ENCODE peak calls at places on chromosomes 2 and 18, in nine cellular contexts. A, V, M, Q, K, U, J, L and E are unnamed samples.

GRCh38 chr2:98445708-98446577 is 1.3 kb downstream of the INPP4A start:
- DNase-seq in A (no peak), V (no peak), M (no peak), Q (no peak), K (no peak), U (no peak), J (no peak), L (no peak), E (no peak)

GRCh38 chr2:47034973-47035609 is 119.5 kb upstream of the MCFD2 start:
- DNase-seq in A (no peak), V (no peak), M (no peak), Q (peak), K (no peak), U (no peak), J (no peak), L (no peak), E (no peak)

GRCh38 chr2:229733606-229734205 is 19.4 kb upstream of the DNER start:
- DNase-seq in A (no peak), V (no peak), M (no peak), Q (no peak), K (no peak), U (no peak), J (no peak), L (no peak), E (no peak)

GRCh38 chr2:219386532-219387280 is 1.0 kb downstream of the DNPEP start:
- DNase-seq in A (no peak), V (no peak), M (peak), Q (no peak), K (no peak), U (no peak), J (no peak), L (no peak), E (no peak)

GRCh38 chr2:172230783-172231446 is 128.2 kb upstream of the DLX2 start:
- DNase-seq in A (no peak), V (no peak), M (no peak), Q (no peak), K (no peak), U (no peak), J (no peak), L (peak), E (no peak)

GRCh38 chr2:180618570-180618969 is 361.8 kb upstream of the UBE2E3 start:
- DNase-seq in A (no peak), V (no peak), M (no peak), Q (no peak), K (no peak), U (peak), J (peak), L (no peak), E (no peak)

GRCh38 chr2:37117566-37117965 is 33.2 kb downstream of the GPATCH11 start:
- DNase-seq in A (no peak), V (no peak), M (no peak), Q (no peak), K (no peak), U (no peak), J (no peak), L (no peak), E (no peak)

GRCh38 chr2:236167297-236168109 is 683 bp downstream of the GBX2 start:
- DNase-seq in A (no peak), V (peak), M (peak), Q (no peak), K (no peak), U (peak), J (peak), L (no peak), E (no peak)

GRCh38 chr18:63869374-63869773 is 18.1 kb upstream of the SERPINB2 start:
- DNase-seq in A (no peak), V (no peak), M (no peak), Q (no peak), K (no peak), U (peak), J (peak), L (peak), E (no peak)

GRCh38 chr2:71995067-71995665 is 152.5 kb downstream of the CYP26B1 start:
- DNase-seq in A (no peak), V (peak), M (no peak), Q (no peak), K (no peak), U (peak), J (peak), L (peak), E (no peak)

GRCh38 chr2:167264380-167264779 is 376.1 kb downstream of the XIRP2 start:
- DNase-seq in A (no peak), V (peak), M (peak), Q (no peak), K (no peak), U (peak), J (no peak), L (no peak), E (no peak)

GRCh38 chr2:171541202-171541884 is 19.1 kb downstream of the CYBRD1 start:
- DNase-seq in A (no peak), V (peak), M (peak), Q (no peak), K (no peak), U (no peak), J (no peak), L (no peak), E (no peak)

GRCh38 chr2:66729391-66729790 is 294.5 kb downstream of the MEIS1 start:
- DNase-seq in A (no peak), V (no peak), M (no peak), Q (no peak), K (no peak), U (peak), J (peak), L (no peak), E (no peak)

GRCh38 chr2:71675296-71675695 is 221.9 kb downstream of the DYSF start:
- DNase-seq in A (peak), V (no peak), M (no peak), Q (no peak), K (peak), U (no peak), J (no peak), L (peak), E (no peak)

GRCh38 chr2:208467564-208467963 is 61.0 kb downstream of the PTH2R start:
- DNase-seq in A (no peak), V (no peak), M (no peak), Q (no peak), K (no peak), U (no peak), J (no peak), L (no peak), E (no peak)

GRCh38 chr2:208466920-208467298 is 60.3 kb downstream of the PTH2R start:
- DNase-seq in A (no peak), V (no peak), M (no peak), Q (no peak), K (no peak), U (no peak), J (no peak), L (no peak), E (no peak)

GRCh38 chr2:208464205-208464604 is 57.6 kb downstream of the PTH2R start:
- DNase-seq in A (no peak), V (no peak), M (no peak), Q (no peak), K (no peak), U (no peak), J (no peak), L (no peak), E (no peak)

DNA sequence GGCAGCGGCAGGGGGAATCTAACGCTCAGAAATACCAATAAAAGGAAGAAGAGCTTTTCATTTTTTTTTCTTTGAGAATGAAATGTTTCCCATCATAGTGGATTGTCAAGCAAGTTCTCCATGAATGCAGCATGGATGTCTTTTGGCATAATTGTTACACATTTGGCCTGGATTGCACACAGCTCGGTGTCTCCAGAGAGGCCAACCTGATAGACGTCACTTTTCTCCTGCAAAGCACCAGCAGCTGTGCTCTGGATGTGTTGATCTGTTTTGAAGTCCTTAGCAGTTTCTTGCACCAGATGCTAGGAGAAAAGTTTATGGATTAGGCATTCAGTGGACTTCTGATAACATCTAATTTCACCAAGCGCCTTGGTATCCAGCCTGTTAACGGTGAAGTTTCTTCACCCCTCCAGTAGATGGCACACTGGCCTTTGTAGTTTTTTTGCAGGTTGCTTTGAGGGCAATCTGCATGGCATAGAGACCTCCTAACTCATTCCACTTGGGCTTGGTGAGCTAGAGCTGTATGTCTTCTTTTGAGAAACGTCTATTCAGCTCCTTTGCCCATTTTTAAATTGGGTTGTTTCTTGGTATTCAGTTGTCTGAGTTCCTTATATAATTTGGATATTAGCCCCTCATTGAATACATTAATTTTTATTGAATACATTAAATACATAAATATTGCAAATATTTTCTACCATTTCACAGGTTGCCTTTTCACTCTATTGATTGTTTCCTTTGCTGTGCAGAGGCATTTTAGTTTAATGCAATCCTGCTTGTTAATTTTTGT is 59.7 kb downstream of the PTH2R start:
- DNase-seq in A (no peak), V (peak), M (peak), Q (no peak), K (peak), U (peak), J (peak), L (peak), E (no peak)
- TF ChIP-seq CTCF in A (no peak), V (peak), M (peak), Q (no peak), K (peak), U (peak), J (peak), L (peak), E (peak)

GRCh38 chr2:14960686-14961324 is 328.3 kb downstream of the LRATD1 start:
- DNase-seq in A (no peak), V (no peak), M (no peak), Q (no peak), K (no peak), U (peak), J (no peak), L (peak), E (no peak)
- TF ChIP-seq CTCF in A (no peak), V (no peak), M (no peak), Q (no peak), K (no peak), U (no peak), J (no peak), L (no peak), E (no peak)

GRCh38 chr18:45355944-45356520 is 259.2 kb upstream of the SLC14A2 start:
- DNase-seq in A (no peak), V (no peak), M (no peak), Q (no peak), K (no peak), U (no peak), J (no peak), L (no peak), E (no peak)
- TF ChIP-seq CTCF in A (no peak), V (no peak), M (no peak), Q (no peak), K (no peak), U (no peak), J (no peak), L (no peak), E (no peak)

GRCh38 chr2:74982581-74982980 is 24.1 kb downstream of the POLE4 start:
- DNase-seq in A (no peak), V (peak), M (no peak), Q (no peak), K (no peak), U (peak), J (no peak), L (peak), E (no peak)
- TF ChIP-seq CTCF in A (no peak), V (peak), M (no peak), Q (no peak), K (no peak), U (no peak), J (peak), L (no peak), E (no peak)

GRCh38 chr2:109448946-109449788 is 164.6 kb downstream of the SEPTIN10 start:
- DNase-seq in A (peak), V (peak), M (no peak), Q (no peak), K (no peak), U (peak), J (no peak), L (no peak), E (no peak)
- TF ChIP-seq CTCF in A (no peak), V (no peak), M (no peak), Q (no peak), K (no peak), U (no peak), J (no peak), L (no peak), E (no peak)

GRCh38 chr18:8403713-8404112 is 205.5 kb upstream of the RAB12 start:
- DNase-seq in A (no peak), V (no peak), M (no peak), Q (no peak), K (no peak), U (no peak), J (no peak), L (no peak), E (no peak)
- TF ChIP-seq CTCF in A (no peak), V (no peak), M (no peak), Q (no peak), K (no peak), U (no peak), J (no peak), L (no peak), E (no peak)

GRCh38 chr2:155099784-155100183 is 401.3 kb downstream of the KCNJ3 start:
- DNase-seq in A (no peak), V (peak), M (peak), Q (no peak), K (no peak), U (peak), J (no peak), L (no peak), E (peak)

GRCh38 chr2:155095613-155096012 is 397.1 kb downstream of the KCNJ3 start:
- DNase-seq in A (no peak), V (no peak), M (no peak), Q (no peak), K (no peak), U (no peak), J (no peak), L (no peak), E (no peak)

GRCh38 chr2:155100261-155100660 is 401.8 kb downstream of the KCNJ3 start:
- DNase-seq in A (no peak), V (peak), M (no peak), Q (no peak), K (no peak), U (no peak), J (no peak), L (no peak), E (no peak)
- TF ChIP-seq CTCF in A (no peak), V (no peak), M (no peak), Q (no peak), K (no peak), U (no peak), J (no peak), L (no peak), E (no peak)

GRCh38 chr2:199019898-199020507 is 437.7 kb downstream of the SATB2 start:
- DNase-seq in A (no peak), V (peak), M (peak), Q (no peak), K (no peak), U (peak), J (peak), L (peak), E (no peak)
- TF ChIP-seq CTCF in A (no peak), V (no peak), M (peak), Q (no peak), K (peak), U (peak), J (peak), L (peak), E (peak)

GRCh38 chr18:70453058-70453775 is 164.4 kb downstream of the SOCS6 start:
- DNase-seq in A (no peak), V (no peak), M (no peak), Q (no peak), K (no peak), U (no peak), J (peak), L (no peak), E (no peak)

GRCh38 chr18:70448588-70448987 is 159.7 kb downstream of the SOCS6 start:
- DNase-seq in A (no peak), V (no peak), M (no peak), Q (no peak), K (no peak), U (no peak), J (no peak), L (no peak), E (no peak)

GRCh38 chr18:70454705-70455322 is 166.0 kb downstream of the SOCS6 start:
- DNase-seq in A (no peak), V (peak), M (no peak), Q (peak), K (peak), U (peak), J (peak), L (peak), E (no peak)

GRCh38 chr18:70452501-70452900 is 163.7 kb downstream of the SOCS6 start:
- DNase-seq in A (no peak), V (no peak), M (no peak), Q (no peak), K (no peak), U (no peak), J (no peak), L (no peak), E (no peak)

DNA sequence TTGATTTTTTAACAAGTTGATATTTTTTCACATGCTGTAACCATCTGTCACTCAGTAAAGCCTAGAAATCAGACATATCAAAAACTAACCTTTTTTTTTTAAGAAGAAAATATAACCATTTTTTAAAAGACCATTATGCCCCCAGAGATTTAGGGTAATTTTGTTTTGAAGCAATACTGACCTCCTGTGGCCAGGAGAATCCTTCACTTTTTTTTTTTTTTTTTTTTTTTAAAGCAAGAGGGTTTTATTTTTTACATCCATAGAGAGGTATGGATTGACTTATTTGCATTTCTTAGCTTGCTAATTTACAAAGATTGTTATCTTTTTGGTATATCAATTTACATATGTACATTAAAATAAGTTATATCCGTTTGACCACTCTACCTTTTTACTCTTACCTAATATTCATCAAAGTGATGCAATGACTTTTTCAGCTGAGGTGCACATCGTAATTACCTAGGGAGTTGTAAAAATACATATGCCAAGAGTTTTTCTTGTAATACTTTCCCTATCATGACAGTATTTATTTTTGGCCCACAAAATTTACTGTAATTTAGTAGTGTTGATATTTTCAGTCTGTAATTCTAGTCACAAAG is 161.9 kb downstream of the SOCS6 start:
- DNase-seq in A (no peak), V (peak), M (no peak), Q (no peak), K (no peak), U (peak), J (peak), L (peak), E (no peak)
- TF ChIP-seq CTCF in A (no peak), V (peak), M (peak), Q (no peak), K (peak), U (peak), J (peak), L (peak), E (peak)